ENCODE peak calls at places on chromosomes 4 and X, in four cellular contexts. One of them, this sample, is unnamed.

GRCh38 chr4:126106658-126107057 is 791.9 kb downstream of the FAT4 start:
- DNase-seq in NCI-H2029: no peak
- DNase-seq in transverse colon: no peak
- DNase-seq in type B pancreatic cell: no peak
- DNase-seq in this sample: no peak

GRCh38 chr4:39626261-39626660 is 12.4 kb downstream of the SMIM14 start:
- DNase-seq in NCI-H2029: no peak
- DNase-seq in transverse colon: no peak
- DNase-seq in type B pancreatic cell: no peak
- DNase-seq in this sample: no peak

GRCh38 chrX:14641681-14642655 is 112.6 kb downstream of the GLRA2 start:
- DNase-seq in NCI-H2029: no peak
- DNase-seq in transverse colon: no peak
- DNase-seq in type B pancreatic cell: no peak
- DNase-seq in this sample: no peak

GRCh38 chr4:56817840-56818491 is 3.5 kb downstream of the SPINK2 start:
- DNase-seq in NCI-H2029: no peak
- DNase-seq in transverse colon: no peak
- DNase-seq in type B pancreatic cell: no peak
- DNase-seq in this sample: no peak

GRCh38 chr4:10701702-10702460 is 17.3 kb upstream of the CLNK start:
- DNase-seq in NCI-H2029: no peak
- DNase-seq in transverse colon: no peak
- DNase-seq in type B pancreatic cell: no peak
- DNase-seq in this sample: no peak

GRCh38 chr4:146445198-146446150 is 76.3 kb downstream of the SLC10A7 start:
- DNase-seq in NCI-H2029: no peak
- DNase-seq in transverse colon: no peak
- DNase-seq in type B pancreatic cell: no peak
- DNase-seq in this sample: no peak

GRCh38 chr4:92299152-92299551 is 4.6 kb upstream of the GRID2 start:
- DNase-seq in NCI-H2029: no peak
- DNase-seq in transverse colon: no peak
- DNase-seq in type B pancreatic cell: no peak
- DNase-seq in this sample: no peak

GRCh38 chr4:76984127-76984526 is 34.6 kb downstream of the SEPTIN11 start:
- DNase-seq in NCI-H2029: no peak
- DNase-seq in transverse colon: no peak
- DNase-seq in type B pancreatic cell: no peak
- DNase-seq in this sample: no peak

GRCh38 chr4:182314537-182314936 is 71.3 kb downstream of the TENM3 start:
- DNase-seq in NCI-H2029: no peak
- DNase-seq in transverse colon: no peak
- DNase-seq in type B pancreatic cell: no peak
- DNase-seq in this sample: no peak

GRCh38 chrX:43559643-43560042 is 96.5 kb upstream of the MAOA start:
- DNase-seq in NCI-H2029: peak; percentile 31
- DNase-seq in transverse colon: peak; percentile 65
- DNase-seq in type B pancreatic cell: no peak
- DNase-seq in this sample: peak; percentile 7

GRCh38 chr4:10008208-10009005 is 12.9 kb downstream of the SLC2A9 start:
- DNase-seq in NCI-H2029: no peak
- DNase-seq in transverse colon: no peak
- DNase-seq in type B pancreatic cell: no peak
- DNase-seq in this sample: no peak

GRCh38 chr4:85866508-85866907 is 391.6 kb downstream of the ARHGAP24 start:
- DNase-seq in NCI-H2029: no peak
- DNase-seq in transverse colon: no peak
- DNase-seq in type B pancreatic cell: no peak
- DNase-seq in this sample: no peak

GRCh38 chrX:24842486-24842885 is 148.8 kb downstream of the POLA1 start:
- DNase-seq in NCI-H2029: no peak
- DNase-seq in transverse colon: no peak
- DNase-seq in type B pancreatic cell: no peak
- DNase-seq in this sample: no peak

GRCh38 chr4:101527186-101527585 is 179.9 kb upstream of the PPP3CA start:
- DNase-seq in NCI-H2029: no peak
- DNase-seq in transverse colon: no peak
- DNase-seq in type B pancreatic cell: no peak
- DNase-seq in this sample: peak; percentile 9

GRCh38 chr4:30716671-30717207 is 3.4 kb upstream of the PCDH7 start:
- DNase-seq in NCI-H2029: no peak
- DNase-seq in transverse colon: no peak
- DNase-seq in type B pancreatic cell: no peak
- DNase-seq in this sample: no peak

GRCh38 chrX:153764786-153765137 is 713 bp downstream of the PLXNB3 start:
- DNase-seq in NCI-H2029: no peak
- DNase-seq in transverse colon: no peak
- DNase-seq in type B pancreatic cell: no peak
- DNase-seq in this sample: no peak

GRCh38 chrX:131577433-131577832 is 33.6 kb downstream of the OR13H1 start:
- DNase-seq in NCI-H2029: no peak
- DNase-seq in transverse colon: no peak
- DNase-seq in type B pancreatic cell: no peak
- DNase-seq in this sample: no peak

GRCh38 chr4:14396183-14396582 is 606.1 kb upstream of the CPEB2 start:
- DNase-seq in NCI-H2029: no peak
- DNase-seq in transverse colon: no peak
- DNase-seq in type B pancreatic cell: no peak
- DNase-seq in this sample: no peak

GRCh38 chr4:35138449-35138848 is 1105.9 kb downstream of the ARAP2 start:
- DNase-seq in NCI-H2029: no peak
- DNase-seq in transverse colon: no peak
- DNase-seq in type B pancreatic cell: no peak
- DNase-seq in this sample: no peak

GRCh38 chr4:186762361-186762760 is 38.7 kb upstream of the FAT1 start:
- DNase-seq in NCI-H2029: no peak
- DNase-seq in transverse colon: no peak
- DNase-seq in type B pancreatic cell: no peak
- DNase-seq in this sample: no peak

GRCh38 chr4:30720021-30720655 is at the start of gene PCDH7:
- DNase-seq in NCI-H2029: no peak
- DNase-seq in transverse colon: peak; percentile 14
- DNase-seq in type B pancreatic cell: no peak
- DNase-seq in this sample: peak; percentile 23

GRCh38 chr4:165378763-165379631 is at the start of gene CPE:
- DNase-seq in NCI-H2029: peak; percentile 76
- DNase-seq in transverse colon: peak; percentile 77
- DNase-seq in type B pancreatic cell: peak; percentile 82
- DNase-seq in this sample: peak; percentile 49

GRCh38 chr4:141350122-141350904 is 129.6 kb downstream of the ZNF330 start:
- DNase-seq in NCI-H2029: peak; percentile 49
- DNase-seq in transverse colon: peak; percentile 82
- DNase-seq in type B pancreatic cell: no peak
- DNase-seq in this sample: peak; percentile 94

GRCh38 chr4:97691111-97691605 is 452.1 kb downstream of the STPG2 start:
- DNase-seq in NCI-H2029: no peak
- DNase-seq in transverse colon: no peak
- DNase-seq in type B pancreatic cell: no peak
- DNase-seq in this sample: no peak

GRCh38 chr4:114597410-114598115 is 1.0 kb upstream of the UGT8 start:
- DNase-seq in NCI-H2029: no peak
- DNase-seq in transverse colon: peak; percentile 15
- DNase-seq in type B pancreatic cell: no peak
- DNase-seq in this sample: no peak

GRCh38 chrX:138847930-138848329 is 136.4 kb upstream of the FGF13 start:
- DNase-seq in NCI-H2029: no peak
- DNase-seq in transverse colon: no peak
- DNase-seq in type B pancreatic cell: no peak
- DNase-seq in this sample: no peak

GRCh38 chrX:130028196-130028595 is 45.8 kb downstream of the BCORL1 start:
- DNase-seq in NCI-H2029: no peak
- DNase-seq in transverse colon: peak; percentile 51
- DNase-seq in type B pancreatic cell: no peak
- DNase-seq in this sample: no peak

GRCh38 chr4:113049421-113050355 is at the start of gene ANK2:
- DNase-seq in NCI-H2029: peak; percentile 77
- DNase-seq in transverse colon: no peak
- DNase-seq in type B pancreatic cell: no peak
- DNase-seq in this sample: no peak

GRCh38 chr4:1075266-1075665 is 38.1 kb downstream of the RNF212 start:
- DNase-seq in NCI-H2029: no peak
- DNase-seq in transverse colon: no peak
- DNase-seq in type B pancreatic cell: no peak
- DNase-seq in this sample: no peak

GRCh38 chr4:9704551-9705332 is 76.7 kb upstream of the DRD5 start:
- DNase-seq in NCI-H2029: no peak
- DNase-seq in transverse colon: peak; percentile 22
- DNase-seq in type B pancreatic cell: no peak
- DNase-seq in this sample: no peak

GRCh38 chrX:7083468-7084396 is 63.8 kb upstream of the STS start:
- DNase-seq in NCI-H2029: no peak
- DNase-seq in transverse colon: peak; percentile 38
- DNase-seq in type B pancreatic cell: no peak
- DNase-seq in this sample: peak; percentile 86

GRCh38 chrX:45031830-45032229 is 158.8 kb downstream of the KDM6A start:
- DNase-seq in NCI-H2029: no peak
- DNase-seq in transverse colon: no peak
- DNase-seq in type B pancreatic cell: no peak
- DNase-seq in this sample: no peak

This sample was measured in RCC 7860.